ENCODE peak calls at places on chromosome X, in six cellular contexts. One of them, this sample, is unnamed.
A peak's percentile ranks its signal among the peaks of the same experiment; 100 is the strongest.

GRCh38 chrX:137033774-137034507 is at the start of gene GPR101:
- DNase-seq in H9: no peak
- DNase-seq in IMR-90: no peak
- DNase-seq in mesendoderm: no peak
- DNase-seq in neuronal stem cell: no peak
- DNase-seq in trophoblast cell: no peak
- DNase-seq in this sample: no peak

GRCh38 chrX:16695079-16695676 is 17.3 kb downstream of the CTPS2 start:
- DNase-seq in H9: peak; percentile 66
- DNase-seq in IMR-90: peak; percentile 65
- DNase-seq in mesendoderm: peak; percentile 43
- DNase-seq in neuronal stem cell: no peak
- DNase-seq in trophoblast cell: no peak
- DNase-seq in this sample: peak; percentile 74

GRCh38 chrX:103475381-103475780 is 43.9 kb downstream of the RAB40A start:
- DNase-seq in H9: no peak
- DNase-seq in IMR-90: peak; percentile 63
- DNase-seq in mesendoderm: no peak
- DNase-seq in neuronal stem cell: no peak
- DNase-seq in trophoblast cell: no peak
- DNase-seq in this sample: no peak

GRCh38 chrX:68708503-68709290 is 61.2 kb downstream of the STARD8 start:
- DNase-seq in H9: peak; percentile 74
- DNase-seq in IMR-90: no peak
- DNase-seq in mesendoderm: peak; percentile 96
- DNase-seq in neuronal stem cell: no peak
- DNase-seq in trophoblast cell: no peak
- DNase-seq in this sample: no peak

GRCh38 chrX:115356369-115356768 is 66.9 kb downstream of the LUZP4 start:
- DNase-seq in H9: no peak
- DNase-seq in IMR-90: no peak
- DNase-seq in mesendoderm: no peak
- DNase-seq in neuronal stem cell: no peak
- DNase-seq in trophoblast cell: no peak
- DNase-seq in this sample: no peak

GRCh38 chrX:55907968-55908607 is 190.5 kb downstream of the RRAGB start:
- DNase-seq in H9: peak; percentile 83
- DNase-seq in IMR-90: no peak
- DNase-seq in mesendoderm: peak; percentile 91
- DNase-seq in neuronal stem cell: peak; percentile 37
- DNase-seq in trophoblast cell: peak; percentile 54
- DNase-seq in this sample: peak; percentile 66

GRCh38 chrX:77785400-77785745 is 643 bp downstream of the ATRX start:
- DNase-seq in H9: peak; percentile 32
- DNase-seq in IMR-90: peak; percentile 8
- DNase-seq in mesendoderm: peak; percentile 59
- DNase-seq in neuronal stem cell: peak; percentile 17
- DNase-seq in trophoblast cell: no peak
- DNase-seq in this sample: no peak

GRCh38 chrX:121011254-121011653 is 25.7 kb upstream of the CT47A1 start:
- DNase-seq in H9: no peak
- DNase-seq in IMR-90: no peak
- DNase-seq in mesendoderm: no peak
- DNase-seq in neuronal stem cell: no peak
- DNase-seq in trophoblast cell: no peak
- DNase-seq in this sample: no peak

GRCh38 chrX:42519666-42520231 is 258.2 kb downstream of the PPP1R2C start:
- DNase-seq in H9: no peak
- DNase-seq in IMR-90: peak; percentile 17
- DNase-seq in mesendoderm: no peak
- DNase-seq in neuronal stem cell: no peak
- DNase-seq in trophoblast cell: no peak
- DNase-seq in this sample: no peak

GRCh38 chrX:44071847-44072545 is 98.8 kb upstream of the NDP start:
- DNase-seq in H9: no peak
- DNase-seq in IMR-90: peak; percentile 55
- DNase-seq in mesendoderm: no peak
- DNase-seq in neuronal stem cell: no peak
- DNase-seq in trophoblast cell: no peak
- DNase-seq in this sample: no peak

GRCh38 chrX:70554948-70555347 is 110.3 kb downstream of the DLG3 start:
- DNase-seq in H9: no peak
- DNase-seq in IMR-90: no peak
- DNase-seq in mesendoderm: no peak
- DNase-seq in neuronal stem cell: no peak
- DNase-seq in trophoblast cell: no peak
- DNase-seq in this sample: no peak

GRCh38 chrX:123425904-123426303 is 241.8 kb downstream of the GRIA3 start:
- DNase-seq in H9: no peak
- DNase-seq in IMR-90: no peak
- DNase-seq in mesendoderm: no peak
- DNase-seq in neuronal stem cell: no peak
- DNase-seq in trophoblast cell: no peak
- DNase-seq in this sample: no peak

GRCh38 chrX:18582910-18583493 is 88.9 kb downstream of the RS1 start:
- DNase-seq in H9: no peak
- DNase-seq in IMR-90: peak; percentile 10
- DNase-seq in mesendoderm: peak; percentile 19
- DNase-seq in neuronal stem cell: no peak
- DNase-seq in trophoblast cell: no peak
- DNase-seq in this sample: no peak

GRCh38 chrX:55524487-55524886 is 34.8 kb upstream of the USP51 start:
- DNase-seq in H9: no peak
- DNase-seq in IMR-90: peak; percentile 3
- DNase-seq in mesendoderm: peak; percentile 0
- DNase-seq in neuronal stem cell: no peak
- DNase-seq in trophoblast cell: no peak
- DNase-seq in this sample: no peak

GRCh38 chrX:43804021-43804420 is 78.2 kb downstream of the MAOB start:
- DNase-seq in H9: no peak
- DNase-seq in IMR-90: no peak
- DNase-seq in mesendoderm: no peak
- DNase-seq in neuronal stem cell: no peak
- DNase-seq in trophoblast cell: no peak
- DNase-seq in this sample: no peak

GRCh38 chrX:2967998-2968909 is 38.1 kb upstream of the ARSH start:
- DNase-seq in H9: peak; percentile 35
- DNase-seq in IMR-90: peak; percentile 29
- DNase-seq in mesendoderm: no peak
- DNase-seq in neuronal stem cell: no peak
- DNase-seq in trophoblast cell: no peak
- DNase-seq in this sample: no peak

GRCh38 chrX:31909850-31910547 is 838.2 kb upstream of the FTHL17 start:
- DNase-seq in H9: no peak
- DNase-seq in IMR-90: no peak
- DNase-seq in mesendoderm: no peak
- DNase-seq in neuronal stem cell: no peak
- DNase-seq in trophoblast cell: no peak
- DNase-seq in this sample: no peak

GRCh38 chrX:28625223-28625622 is 38.0 kb downstream of the IL1RAPL1 start:
- DNase-seq in H9: peak; percentile 53
- DNase-seq in IMR-90: no peak
- DNase-seq in mesendoderm: no peak
- DNase-seq in neuronal stem cell: no peak
- DNase-seq in trophoblast cell: no peak
- DNase-seq in this sample: peak; percentile 42

GRCh38 chrX:108439434-108439883 is at the start of gene COL4A5:
- DNase-seq in H9: peak; percentile 79
- DNase-seq in IMR-90: peak; percentile 80
- DNase-seq in mesendoderm: peak; percentile 95
- DNase-seq in neuronal stem cell: peak; percentile 72
- DNase-seq in trophoblast cell: peak; percentile 1
- DNase-seq in this sample: peak; percentile 21

GRCh38 chrX:74421181-74422028 is at the start of gene SLC16A2:
- DNase-seq in H9: peak; percentile 69
- DNase-seq in IMR-90: peak; percentile 79
- DNase-seq in mesendoderm: peak; percentile 89
- DNase-seq in neuronal stem cell: peak; percentile 62
- DNase-seq in trophoblast cell: peak; percentile 55
- DNase-seq in this sample: no peak

GRCh38 chrX:74426071-74426470 is 4.8 kb downstream of the SLC16A2 start:
- DNase-seq in H9: no peak
- DNase-seq in IMR-90: no peak
- DNase-seq in mesendoderm: no peak
- DNase-seq in neuronal stem cell: no peak
- DNase-seq in trophoblast cell: no peak
- DNase-seq in this sample: no peak

GRCh38 chrX:74422576-74423288 is 1.4 kb downstream of the SLC16A2 start:
- DNase-seq in H9: peak; percentile 65
- DNase-seq in IMR-90: peak; percentile 66
- DNase-seq in mesendoderm: peak; percentile 88
- DNase-seq in neuronal stem cell: peak; percentile 42
- DNase-seq in trophoblast cell: no peak
- DNase-seq in this sample: peak; percentile 70

GRCh38 chrX:74422029-74422352 is 698 bp downstream of the SLC16A2 start:
- DNase-seq in H9: no peak
- DNase-seq in IMR-90: no peak
- DNase-seq in mesendoderm: no peak
- DNase-seq in neuronal stem cell: no peak
- DNase-seq in trophoblast cell: no peak
- DNase-seq in this sample: no peak

DNA sequence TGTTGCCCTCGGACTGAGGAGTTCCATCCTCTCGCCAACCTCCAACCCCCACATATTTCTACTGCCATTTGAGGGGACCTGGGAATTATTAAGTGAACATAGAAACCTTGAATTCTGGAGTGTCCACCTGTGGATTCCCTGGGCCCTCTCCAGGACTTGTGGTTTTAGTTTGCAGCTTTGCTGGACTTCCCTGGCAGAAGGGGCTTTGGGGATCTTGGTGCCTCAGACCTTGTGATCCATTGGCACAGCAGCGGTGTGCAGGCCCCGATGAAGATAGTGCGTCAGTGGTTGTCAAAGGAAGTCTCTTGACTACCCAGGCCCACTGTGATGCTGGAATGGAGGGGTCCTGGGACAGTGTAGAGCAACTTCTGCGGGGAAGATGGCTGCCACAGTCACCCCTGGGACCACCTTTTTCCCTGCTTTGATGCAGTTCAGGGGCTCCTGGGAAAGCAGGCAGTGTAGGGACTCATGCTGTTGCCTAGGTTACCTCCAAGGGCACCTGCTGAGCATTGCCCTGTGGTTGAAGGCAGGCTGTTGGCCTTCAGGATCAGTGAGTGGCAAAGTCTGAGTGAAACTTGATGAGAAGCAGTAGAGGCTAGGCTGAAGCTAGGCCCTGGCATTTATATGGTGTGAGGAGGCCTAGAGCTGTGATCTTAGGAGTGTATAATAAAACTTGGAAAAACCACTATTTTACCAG is 2.1 kb downstream of the SLC16A2 start:
- DNase-seq in H9: peak; percentile 27
- DNase-seq in IMR-90: no peak
- DNase-seq in mesendoderm: no peak
- DNase-seq in neuronal stem cell: peak; percentile 0
- DNase-seq in trophoblast cell: no peak
- DNase-seq in this sample: no peak
- H4K8ac ChIP-seq in H9: no peak overlapping the region
- H4K8ac ChIP-seq in IMR-90: no peak overlapping the region
- H4K8ac ChIP-seq in mesendoderm: no peak overlapping the region
- H4K8ac ChIP-seq in neuronal stem cell: no peak overlapping the region
- H4K8ac ChIP-seq in trophoblast cell: no peak overlapping the region
- H4K8ac ChIP-seq in this sample: no peak overlapping the region

DNA sequence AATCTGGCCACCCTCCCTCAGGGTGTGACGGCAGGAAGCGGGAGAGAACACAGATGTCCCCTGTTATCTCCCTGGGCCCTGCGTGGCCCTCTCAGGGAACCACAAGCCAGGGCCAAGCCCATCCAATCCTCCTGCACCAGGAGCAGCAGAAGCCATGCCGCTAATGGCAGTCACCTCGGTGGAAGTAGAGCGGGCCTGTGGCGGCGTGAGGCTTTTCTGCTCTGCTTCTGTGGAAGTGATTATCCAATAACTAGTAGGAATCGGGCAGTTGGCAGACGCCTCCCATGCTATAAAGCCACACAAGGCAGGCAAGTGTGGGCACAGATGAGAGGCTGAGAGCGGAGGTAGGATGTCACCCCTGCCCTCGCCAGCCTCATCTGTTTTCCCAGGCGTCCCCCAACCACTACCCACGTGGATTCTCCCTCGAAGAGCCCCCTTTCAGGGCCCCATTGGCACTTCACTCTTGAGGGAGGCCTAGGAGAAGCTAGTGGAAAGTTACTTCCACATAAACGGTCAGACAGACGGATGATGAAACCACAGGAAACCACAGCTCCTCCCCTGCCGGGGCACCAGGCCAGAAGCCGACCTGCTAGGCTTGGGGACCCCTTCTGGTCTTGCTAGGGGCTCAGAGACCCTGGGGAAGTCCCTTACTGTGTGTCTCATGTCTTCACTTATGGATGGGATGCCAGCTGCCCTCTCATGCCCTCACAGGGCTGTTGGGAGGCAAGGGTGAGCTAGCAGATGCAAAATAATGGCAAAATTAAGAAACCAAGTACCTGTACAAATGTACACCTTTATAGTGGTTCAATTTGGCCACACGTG is 18.8 kb upstream of the TMSB4X start:
- DNase-seq in H9: no peak
- DNase-seq in IMR-90: peak; percentile 84
- DNase-seq in mesendoderm: peak; percentile 67
- DNase-seq in neuronal stem cell: no peak
- DNase-seq in trophoblast cell: no peak
- DNase-seq in this sample: no peak
- H3K4me1 ChIP-seq in H9: peaks cover 2% of the 10 kb centered on the region
- H3K4me1 ChIP-seq in IMR-90: peaks cover 9% of the 10 kb centered on the region
- H3K4me1 ChIP-seq in mesendoderm: no peaks in the 10 kb centered on the region
- H3K4me1 ChIP-seq in neuronal stem cell: peaks cover 2% of the 10 kb centered on the region
- H3K4me1 ChIP-seq in trophoblast cell: peaks cover 11% of the 10 kb centered on the region
- H3K4me1 ChIP-seq in this sample: no peaks in the 10 kb centered on the region

GRCh38 chrX:53256446-53257041 is 24.8 kb downstream of the IQSEC2 start:
- DNase-seq in H9: peak; percentile 55
- DNase-seq in IMR-90: no peak
- DNase-seq in mesendoderm: peak; percentile 53
- DNase-seq in neuronal stem cell: no peak
- DNase-seq in trophoblast cell: no peak
- DNase-seq in this sample: no peak
- H4K8ac ChIP-seq in H9: no peak overlapping the region
- H4K8ac ChIP-seq in IMR-90: no peak overlapping the region
- H4K8ac ChIP-seq in mesendoderm: no peak overlapping the region
- H4K8ac ChIP-seq in neuronal stem cell: no peak overlapping the region
- H4K8ac ChIP-seq in trophoblast cell: no peak overlapping the region
- H4K8ac ChIP-seq in this sample: peak overlapping the region; percentile 85

GRCh38 chrX:45760187-45760742 is 559.6 kb upstream of the DIPK2B start:
- DNase-seq in H9: no peak
- DNase-seq in IMR-90: no peak
- DNase-seq in mesendoderm: no peak
- DNase-seq in neuronal stem cell: no peak
- DNase-seq in trophoblast cell: no peak
- DNase-seq in this sample: no peak
- H3K4me1 ChIP-seq in H9: peaks cover 3% of the 10 kb centered on the region
- H3K4me1 ChIP-seq in IMR-90: peaks cover 9% of the 10 kb centered on the region
- H3K4me1 ChIP-seq in mesendoderm: no peaks in the 10 kb centered on the region
- H3K4me1 ChIP-seq in neuronal stem cell: no peaks in the 10 kb centered on the region
- H3K4me1 ChIP-seq in trophoblast cell: peaks cover 4% of the 10 kb centered on the region
- H3K4me1 ChIP-seq in this sample: no peaks in the 10 kb centered on the region